ENCODE peak calls at places on chromosome 19, in nine cellular contexts. Q is stomach; A is nucleus accumbens; X is GM20000; J is lower leg skin; I is activated CD4-positive, alpha-beta T cell treated with anti-CD3 and anti-CD28 coated beads, Interleukin-2, amount 50 U/mL, for 24 hours; L is stimulated activated CD8-positive, alpha-beta memory T cell treated with anti-CD3 and anti-CD28 coated beads, Interleukin-15, amount 100 ng/mL, for 1 hour; R is nephron progenitor cell; U is NCI-H1436. F is an unnamed sample.

GRCh38 chr19:29211562-29212416 is 1.2 kb downstream of the UQCRFS1 start:
- DNase-seq in I (no peak), U (no peak), R (no peak), Q (no peak), X (peak), A (no peak), L (no peak), J (no peak), F (peak)

GRCh38 chr19:12837225-12837624 is 1.1 kb upstream of the MAST1 start:
- DNase-seq in J (no peak), I (no peak), U (no peak), L (no peak), A (no peak), R (no peak), Q (no peak), X (no peak), F (no peak)

GRCh38 chr19:55188620-55189019 is 8.5 kb upstream of the SYT5 start:
- DNase-seq in R (no peak), Q (no peak), I (no peak), A (no peak), J (no peak), X (no peak), U (no peak), L (no peak), F (no peak)

GRCh38 chr19:47623151-47623920 is 14.4 kb downstream of the BICRA start:
- DNase-seq in J (no peak), L (no peak), U (no peak), A (no peak), I (no peak), R (no peak), X (no peak), Q (no peak), F (no peak)

GRCh38 chr19:34018546-34018945 is 153.8 kb upstream of the LSM14A start:
- DNase-seq in X (no peak), A (no peak), L (no peak), R (no peak), I (no peak), Q (no peak), U (no peak), J (no peak), F (no peak)

GRCh38 chr19:982567-983170 is 1.5 kb upstream of the WDR18 start:
- DNase-seq in X (peak), J (no peak), Q (peak), I (peak), R (peak), L (peak), A (peak), U (peak), F (peak)

GRCh38 chr19:17468302-17469091 is 1.8 kb upstream of the SLC27A1 start:
- DNase-seq in X (no peak), J (peak), U (no peak), L (no peak), R (no peak), A (peak), Q (peak), I (no peak), F (no peak)

GRCh38 chr19:19425170-19425875 is 19.8 kb downstream of the GATAD2A start:
- DNase-seq in A (no peak), J (no peak), R (no peak), X (no peak), L (no peak), U (no peak), Q (no peak), I (no peak), F (no peak)

GRCh38 chr19:17775991-17776803 is 18.7 kb upstream of the B3GNT3 start:
- DNase-seq in X (peak), U (no peak), I (no peak), A (no peak), J (no peak), Q (no peak), R (no peak), L (no peak), F (no peak)

GRCh38 chr19:14102102-14102696 is 11.6 kb upstream of the SAMD1 start:
- DNase-seq in R (no peak), L (no peak), U (no peak), X (no peak), J (no peak), A (no peak), I (no peak), Q (no peak), F (no peak)

GRCh38 chr19:16836115-16836905 is 7.1 kb downstream of the SIN3B start:
- DNase-seq in U (no peak), Q (no peak), X (peak), L (no peak), I (no peak), A (no peak), R (no peak), J (no peak), F (no peak)

GRCh38 chr19:33241530-33242101 is 16.0 kb upstream of the SLC7A10 start:
- DNase-seq in A (no peak), U (no peak), L (no peak), Q (peak), J (no peak), X (no peak), R (peak), I (no peak), F (peak)

GRCh38 chr19:10114651-10115391 is 3.3 kb downstream of the P2RY11 start:
- DNase-seq in Q (no peak), U (no peak), L (no peak), J (no peak), I (peak), R (no peak), A (no peak), X (no peak), F (peak)

GRCh38 chr19:54035215-54036178 is 28.2 kb downstream of the VSTM1 start:
- DNase-seq in J (no peak), U (no peak), R (no peak), L (no peak), Q (no peak), I (no peak), A (no peak), X (no peak), F (no peak)

GRCh38 chr19:5585461-5586299 is 17.9 kb upstream of the TINCR start:
- DNase-seq in X (peak), J (peak), U (no peak), A (peak), I (no peak), Q (no peak), L (no peak), R (peak), F (peak)

F was measured in SJCRH30.